ENCODE peak calls at places on chromosomes 4 and X, in ten cellular contexts. A is heart left ventricle; V is CD8-positive, alpha-beta memory T cell; L is NCI-H1092 treated with DMSO at 0.1 percent for 48 hours; K is Right ventricle myocardium superior; U is T47D; M is activated naive CD4-positive, alpha-beta T cell treated with anti-CD3 and anti-CD28 coated beads, Interleukin-2, amount 50 U/mL, for 16 hours; Q is right atrium auricular region; W is left colon; X is activated CD4-positive, alpha-beta T cell treated with anti-CD3 and anti-CD28 coated beads for 24 hours. N is an unnamed sample.

GRCh38 chr4:119690871-119691270 is 62.3 kb upstream of the PDE5A start:
- DNase-seq in K (no peak), U (peak), M (no peak), V (no peak), A (no peak), X (no peak), L (no peak), Q (no peak), W (no peak), N (no peak)

GRCh38 chr4:185305979-185306442 is 89.7 kb downstream of the LRP2BP start:
- DNase-seq in X (no peak), L (no peak), Q (no peak), A (no peak), W (no peak), M (no peak), V (no peak), K (no peak), U (no peak), N (no peak)

GRCh38 chrX:10099411-10099810 is 57.4 kb upstream of the CLCN4 start:
- DNase-seq in Q (no peak), K (no peak), M (no peak), X (no peak), A (no peak), W (no peak), U (no peak), V (no peak), L (no peak), N (no peak)

GRCh38 chr4:88007304-88008132 is at the start of gene PKD2:
- DNase-seq in U (peak), A (peak), X (peak), K (peak), W (peak), M (peak), V (peak), L (peak), Q (peak), N (peak)

GRCh38 chrX:9566150-9566621 is 101.3 kb downstream of the TBL1X start:
- DNase-seq in K (peak), M (peak), W (peak), L (no peak), Q (peak), X (no peak), V (no peak), A (peak), U (peak), N (no peak)

GRCh38 chrX:298993-299392 is 17.8 kb downstream of the PLCXD1 start:
- DNase-seq in M (no peak), K (peak), W (no peak), A (peak), Q (no peak), V (no peak), X (no peak), L (no peak), U (no peak), N (no peak)

GRCh38 chrX:17595456-17596035 is 141.7 kb upstream of the SCML1 start:
- DNase-seq in W (no peak), A (no peak), K (no peak), M (no peak), Q (no peak), U (no peak), V (no peak), L (no peak), X (no peak), N (no peak)

GRCh38 chr4:151744614-151745013 is 16.2 kb downstream of the GATB start:
- DNase-seq in U (no peak), M (no peak), A (no peak), Q (no peak), W (no peak), X (no peak), K (no peak), L (no peak), V (no peak), N (peak)

GRCh38 chrX:93354651-93355050 is 318.7 kb downstream of the NAP1L3 start:
- DNase-seq in M (no peak), V (no peak), X (no peak), Q (no peak), U (no peak), W (no peak), A (no peak), K (no peak), L (no peak), N (no peak)

GRCh38 chr4:126533176-126533575 is 1099.6 kb upstream of the INTU start:
- DNase-seq in K (no peak), L (no peak), X (no peak), M (no peak), A (no peak), U (no peak), Q (no peak), V (no peak), W (no peak), N (no peak)

GRCh38 chr4:188976644-188977115 is 837.4 kb downstream of the TRIML1 start:
- DNase-seq in A (no peak), X (no peak), W (no peak), L (peak), V (no peak), K (no peak), Q (no peak), U (peak), M (no peak), N (peak)

GRCh38 chrX:100695302-100695701 is 36.6 kb downstream of the SYTL4 start:
- DNase-seq in Q (no peak), K (no peak), L (no peak), V (no peak), A (no peak), W (no peak), M (no peak), X (no peak), U (no peak), N (no peak)

GRCh38 chrX:101388604-101389003 is 2.2 kb upstream of the RPL36A start:
- DNase-seq in X (no peak), U (no peak), W (no peak), A (no peak), V (no peak), L (no peak), M (no peak), Q (no peak), K (no peak), N (no peak)

GRCh38 chr4:41935652-41936021 is 408 bp downstream of the TMEM33 start:
- DNase-seq in M (peak), V (no peak), X (peak), L (no peak), U (no peak), A (no peak), W (no peak), Q (no peak), K (no peak), N (peak)

GRCh38 chr4:65422109-65422508 is 248.2 kb downstream of the EPHA5 start:
- DNase-seq in V (no peak), U (no peak), W (no peak), M (no peak), L (no peak), A (no peak), Q (no peak), X (no peak), K (no peak), N (no peak)

GRCh38 chr4:152605641-152606304 is 69.9 kb upstream of the FBXW7 start:
- DNase-seq in U (no peak), Q (no peak), X (no peak), W (no peak), A (no peak), K (no peak), L (peak), V (no peak), M (no peak), N (no peak)

GRCh38 chr4:62208921-62209320 is 1008.8 kb downstream of the ADGRL3 start:
- DNase-seq in M (no peak), X (no peak), A (no peak), W (no peak), K (no peak), U (no peak), V (no peak), Q (no peak), L (no peak), N (no peak)

GRCh38 chrX:110142096-110142495 is 139.2 kb downstream of the TMEM164 start:
- DNase-seq in Q (no peak), X (no peak), L (no peak), W (no peak), M (no peak), V (no peak), A (no peak), U (no peak), K (no peak), N (no peak)

GRCh38 chr4:150976478-150977118 is 38.5 kb downstream of the LRBA start:
- DNase-seq in X (no peak), L (no peak), Q (no peak), U (no peak), W (no peak), A (no peak), V (no peak), K (no peak), M (no peak), N (peak)

GRCh38 chrX:49067285-49068120 is 6.3 kb downstream of the PRAF2 start:
- DNase-seq in W (no peak), U (no peak), Q (no peak), M (no peak), A (no peak), L (no peak), K (no peak), X (no peak), V (no peak), N (no peak)

GRCh38 chrX:103398321-103398937 is 22.1 kb downstream of the BEX3 start:
- DNase-seq in Q (no peak), W (no peak), X (no peak), K (no peak), L (no peak), M (no peak), U (no peak), A (no peak), V (no peak), N (no peak)

GRCh38 chr4:184902550-184902949 is 76.8 kb upstream of the ACSL1 start:
- DNase-seq in L (no peak), M (no peak), A (no peak), Q (no peak), U (no peak), X (no peak), K (no peak), W (no peak), V (no peak), N (no peak)

GRCh38 chr4:143302526-143302925 is 34.1 kb upstream of the GAB1 start:
- DNase-seq in M (no peak), K (no peak), L (no peak), U (no peak), X (no peak), Q (no peak), V (no peak), A (no peak), W (no peak), N (no peak)

GRCh38 chr4:154082760-154083530 is 294.1 kb upstream of the SFRP2 start:
- DNase-seq in X (no peak), W (no peak), M (no peak), U (no peak), K (no peak), A (no peak), Q (no peak), L (no peak), V (no peak), N (peak)

GRCh38 chr4:142366821-142367220 is 479.3 kb downstream of the INPP4B start:
- DNase-seq in X (no peak), V (no peak), Q (no peak), M (no peak), K (no peak), A (no peak), U (no peak), L (no peak), W (no peak), N (no peak)

GRCh38 chr4:101418055-101418454 is 70.7 kb upstream of the PPP3CA start:
- DNase-seq in L (no peak), M (peak), Q (no peak), V (peak), A (no peak), W (no peak), X (no peak), K (no peak), U (no peak), N (no peak)

GRCh38 chr4:87032884-87033533 is 98.2 kb downstream of the AFF1 start:
- DNase-seq in W (no peak), A (no peak), M (no peak), K (no peak), U (peak), Q (no peak), X (no peak), L (no peak), V (no peak), N (no peak)

GRCh38 chr4:101972791-101973190 is 182.3 kb downstream of the BANK1 start:
- DNase-seq in M (no peak), X (no peak), U (no peak), K (no peak), W (no peak), A (no peak), L (no peak), V (no peak), Q (no peak), N (no peak)

GRCh38 chrX:128759745-128760144 is 707.5 kb upstream of the ACTRT1 start:
- DNase-seq in U (no peak), M (no peak), A (no peak), X (no peak), W (no peak), Q (no peak), V (no peak), L (no peak), K (no peak), N (no peak)

GRCh38 chr4:131509521-131509920 is 1639.6 kb upstream of the PCDH10 start:
- DNase-seq in L (no peak), Q (no peak), U (no peak), V (no peak), K (no peak), M (no peak), A (no peak), W (no peak), X (no peak), N (no peak)

GRCh38 chr4:2411786-2412510 is 6.5 kb downstream of the ZFYVE28 start:
- DNase-seq in V (no peak), U (no peak), A (peak), Q (no peak), K (no peak), M (no peak), X (no peak), W (no peak), L (no peak), N (no peak)

GRCh38 chr4:139798456-139798855 is 132.8 kb downstream of the MGST2 start:
- DNase-seq in K (no peak), Q (no peak), A (no peak), W (no peak), V (no peak), U (no peak), X (no peak), L (no peak), M (no peak), N (no peak)